ENCODE peak calls at places on chromosomes 4 and X, in seven cellular contexts. E is fibroblast of pulmonary artery, C is NCI-H2029 treated with DMSO at 0.1 percent for 48 hours, Y is GM13976, R is Right ventricle myocardium superior, I is NCI-H2171, D is nephron progenitor cell. A is an unnamed sample.
A peak's percentile ranks its signal among the peaks of the same experiment; 100 is the strongest.

GRCh38 chrX:69028006-69028760 is 137.1 kb downstream of the PJA1 start:
- DNase-seq in E (no peak), Y (peak; percentile 59), D (no peak), C (no peak), I (no peak), R (no peak), A (no peak)

GRCh38 chr4:151454513-151454912 is 45.5 kb downstream of the FHIP1A start:
- DNase-seq in C (no peak), I (no peak), Y (no peak), D (no peak), R (no peak), E (no peak), A (no peak)

GRCh38 chr4:106816501-106816900 is 219.6 kb downstream of the DKK2 start:
- DNase-seq in E (peak; percentile 8), Y (no peak), D (no peak), C (no peak), R (no peak), I (no peak), A (peak; percentile 10)

GRCh38 chr4:124710911-124711310 is 1.6 kb downstream of the ANKRD50 start:
- DNase-seq in Y (no peak), I (no peak), E (peak; percentile 36), D (no peak), C (peak; percentile 46), R (no peak), A (peak; percentile 24)

GRCh38 chrX:70292788-70293187 is 2.9 kb downstream of the KIF4A start:
- DNase-seq in Y (no peak), D (no peak), C (no peak), R (no peak), I (no peak), E (peak; percentile 16), A (no peak)

GRCh38 chr4:119238068-119238722 is 25.7 kb downstream of the USP53 start:
- DNase-seq in C (no peak), Y (peak; percentile 41), D (no peak), I (no peak), E (peak; percentile 23), R (no peak), A (no peak)

GRCh38 chrX:84729809-84730208 is 227.6 kb upstream of the HDX start:
- DNase-seq in R (no peak), D (peak; percentile 8), I (peak; percentile 1), C (peak; percentile 19), E (peak; percentile 47), Y (peak; percentile 23), A (no peak)

GRCh38 chr4:126702747-126703146 is 930.0 kb upstream of the INTU start:
- DNase-seq in C (no peak), D (no peak), E (no peak), I (no peak), Y (no peak), R (no peak), A (no peak)

GRCh38 chr4:12411072-12411471 is 982.4 kb upstream of the HS3ST1 start:
- DNase-seq in C (no peak), R (no peak), Y (no peak), D (no peak), E (peak; percentile 78), I (no peak), A (no peak)

GRCh38 chrX:14125451-14125850 is 95.8 kb upstream of the GEMIN8 start:
- DNase-seq in D (no peak), Y (no peak), I (no peak), R (no peak), E (no peak), C (no peak), A (no peak)

A was measured in putamen.